ENCODE peak calls at places on chromosomes 7 and 10, in four cellular contexts. One of them, this sample, is unnamed.

GRCh38 chr10:20105931-20106330 is 289.7 kb downstream of the PLXDC2 start:
- DNase-seq in fibroblast of lung: peak; percentile 54
- DNase-seq in left ventricle myocardium inferior: no peak
- DNase-seq in A549: no peak
- DNase-seq in this sample: no peak

GRCh38 chr10:30705086-30705624 is 75.6 kb upstream of the LYZL2 start:
- DNase-seq in left ventricle myocardium inferior: no peak
- DNase-seq in fibroblast of lung: no peak
- DNase-seq in A549: no peak
- DNase-seq in this sample: no peak

GRCh38 chr7:142770720-142771352 is at the start of gene PRSS2:
- DNase-seq in left ventricle myocardium inferior: no peak
- DNase-seq in fibroblast of lung: no peak
- DNase-seq in A549: no peak
- DNase-seq in this sample: no peak

GRCh38 chr7:29146082-29146706 is at the start of gene CPVL:
- DNase-seq in fibroblast of lung: no peak
- DNase-seq in A549: no peak
- DNase-seq in left ventricle myocardium inferior: peak; percentile 70
- DNase-seq in this sample: no peak

GRCh38 chr10:113746188-113746950 is 5.1 kb upstream of the PLEKHS1 start:
- DNase-seq in left ventricle myocardium inferior: no peak
- DNase-seq in A549: peak; percentile 76
- DNase-seq in fibroblast of lung: no peak
- DNase-seq in this sample: no peak

GRCh38 chr7:43234073-43234472 is 121.6 kb downstream of the HECW1 start:
- DNase-seq in fibroblast of lung: no peak
- DNase-seq in A549: no peak
- DNase-seq in left ventricle myocardium inferior: no peak
- DNase-seq in this sample: no peak

GRCh38 chr7:117149692-117150091 is 173.2 kb downstream of the WNT2 start:
- DNase-seq in A549: no peak
- DNase-seq in fibroblast of lung: no peak
- DNase-seq in left ventricle myocardium inferior: no peak
- DNase-seq in this sample: no peak

GRCh38 chr7:26439502-26440252 is 148.0 kb downstream of the SNX10 start:
- DNase-seq in fibroblast of lung: no peak
- DNase-seq in left ventricle myocardium inferior: no peak
- DNase-seq in A549: no peak
- DNase-seq in this sample: no peak

GRCh38 chr7:101163281-101164070 is 1.9 kb downstream of the VGF start:
- DNase-seq in left ventricle myocardium inferior: no peak
- DNase-seq in A549: peak; percentile 67
- DNase-seq in fibroblast of lung: no peak
- DNase-seq in this sample: no peak

GRCh38 chr7:136174477-136174876 is 197.3 kb upstream of the MTPN start:
- DNase-seq in A549: no peak
- DNase-seq in fibroblast of lung: no peak
- DNase-seq in left ventricle myocardium inferior: no peak
- DNase-seq in this sample: no peak

GRCh38 chr7:48114589-48114988 is 25.5 kb downstream of the UPP1 start:
- DNase-seq in left ventricle myocardium inferior: no peak
- DNase-seq in fibroblast of lung: no peak
- DNase-seq in A549: no peak
- DNase-seq in this sample: no peak

GRCh38 chr10:22564060-22564459 is 150.3 kb downstream of the PIP4K2A start:
- DNase-seq in fibroblast of lung: no peak
- DNase-seq in A549: no peak
- DNase-seq in left ventricle myocardium inferior: no peak
- DNase-seq in this sample: no peak

GRCh38 chr10:78149193-78149592 is 115.5 kb downstream of the RPS24 start:
- DNase-seq in fibroblast of lung: peak; percentile 11
- DNase-seq in A549: peak; percentile 6
- DNase-seq in left ventricle myocardium inferior: no peak
- DNase-seq in this sample: no peak

GRCh38 chr7:98805956-98806838 is 63.6 kb downstream of the TMEM130 start:
- DNase-seq in A549: no peak
- DNase-seq in left ventricle myocardium inferior: no peak
- DNase-seq in fibroblast of lung: no peak
- DNase-seq in this sample: no peak

GRCh38 chr10:111281516-111281915 is 204.7 kb downstream of the ADRA2A start:
- DNase-seq in fibroblast of lung: no peak
- DNase-seq in left ventricle myocardium inferior: no peak
- DNase-seq in A549: peak; percentile 15
- DNase-seq in this sample: no peak
- TF ChIP-seq CTCF in fibroblast of lung: no peak
- TF ChIP-seq CTCF in left ventricle myocardium inferior: peak; percentile 46
- TF ChIP-seq CTCF in A549: peak; percentile 23
- TF ChIP-seq CTCF in this sample: peak; percentile 47

GRCh38 chr7:30162622-30163124 is 27.9 kb downstream of the MTURN start:
- DNase-seq in fibroblast of lung: peak; percentile 40
- DNase-seq in left ventricle myocardium inferior: no peak
- DNase-seq in A549: peak; percentile 15
- DNase-seq in this sample: no peak

GRCh38 chr7:30165590-30165989 is 30.8 kb downstream of the MTURN start:
- DNase-seq in left ventricle myocardium inferior: no peak
- DNase-seq in A549: no peak
- DNase-seq in fibroblast of lung: no peak
- DNase-seq in this sample: no peak

GRCh38 chr7:30162133-30162532 is 27.3 kb downstream of the MTURN start:
- DNase-seq in fibroblast of lung: no peak
- DNase-seq in A549: no peak
- DNase-seq in left ventricle myocardium inferior: no peak
- DNase-seq in this sample: no peak

GRCh38 chr7:30164567-30164966 is 29.8 kb downstream of the MTURN start:
- DNase-seq in A549: peak; percentile 55
- DNase-seq in fibroblast of lung: peak; percentile 77
- DNase-seq in left ventricle myocardium inferior: no peak
- DNase-seq in this sample: no peak

DNA sequence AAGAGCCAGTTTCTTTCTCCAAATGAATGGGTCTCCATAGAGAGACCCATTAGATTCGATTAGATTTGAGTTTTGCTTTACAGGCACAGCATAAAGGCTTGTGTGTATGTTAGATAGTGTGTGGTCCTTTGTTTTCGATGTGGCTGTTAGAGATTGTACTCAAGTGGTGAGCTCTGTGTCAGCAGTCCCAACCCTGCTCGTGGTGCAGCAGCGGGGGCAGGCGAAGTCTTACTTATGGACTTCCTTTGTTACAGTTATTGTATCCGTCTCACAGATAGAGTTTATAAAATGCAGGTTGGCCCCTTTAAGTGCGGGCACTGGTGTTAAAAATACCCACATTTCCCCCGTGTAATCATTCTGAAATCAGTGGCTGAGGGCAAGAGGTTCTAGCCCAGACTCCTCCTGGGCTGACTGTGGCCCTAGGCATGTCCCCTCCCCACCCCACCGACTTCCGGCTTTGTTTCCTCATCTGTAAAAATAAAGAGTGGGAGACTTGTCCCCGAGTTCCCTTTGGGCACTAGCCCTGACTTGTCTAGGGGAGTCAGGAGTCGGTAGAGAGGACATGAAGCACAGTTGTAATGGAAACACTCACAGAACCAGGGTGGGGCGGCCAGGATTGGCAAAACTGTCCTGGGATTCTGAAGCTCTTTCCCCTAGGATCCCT is 28.6 kb downstream of the MTURN start:
- DNase-seq in fibroblast of lung: no peak
- DNase-seq in A549: no peak
- DNase-seq in left ventricle myocardium inferior: no peak
- DNase-seq in this sample: no peak
- H3K4me3 ChIP-seq in fibroblast of lung: no peak overlapping the region
- H3K4me3 ChIP-seq in A549: no peak overlapping the region
- H3K4me3 ChIP-seq in left ventricle myocardium inferior: no peak overlapping the region
- H3K4me3 ChIP-seq in this sample: no peak overlapping the region

GRCh38 chr7:131302876-131303707 is 24.6 kb upstream of the MKLN1 start:
- DNase-seq in A549: peak; percentile 68
- DNase-seq in fibroblast of lung: peak; percentile 29
- DNase-seq in left ventricle myocardium inferior: peak; percentile 23
- DNase-seq in this sample: peak; percentile 37
- TF ChIP-seq CTCF in A549: peak; percentile 62
- TF ChIP-seq CTCF in fibroblast of lung: peak; percentile 40
- TF ChIP-seq CTCF in left ventricle myocardium inferior: peak; percentile 72
- TF ChIP-seq CTCF in this sample: peak; percentile 64

GRCh38 chr10:114821915-114822770 is 563 bp downstream of the FHIP2A start:
- DNase-seq in left ventricle myocardium inferior: peak; percentile 18
- DNase-seq in A549: peak; percentile 46
- DNase-seq in fibroblast of lung: peak; percentile 37
- DNase-seq in this sample: no peak

GRCh38 chr10:114825513-114826253 is 4.1 kb downstream of the FHIP2A start:
- DNase-seq in A549: peak; percentile 19
- DNase-seq in left ventricle myocardium inferior: no peak
- DNase-seq in fibroblast of lung: peak; percentile 65
- DNase-seq in this sample: no peak

GRCh38 chr10:114822771-114823463 is 1.3 kb downstream of the FHIP2A start:
- DNase-seq in left ventricle myocardium inferior: no peak
- DNase-seq in A549: peak; percentile 36
- DNase-seq in fibroblast of lung: peak; percentile 87
- DNase-seq in this sample: peak; percentile 73

GRCh38 chr10:114821293-114821914 is at the start of gene FHIP2A:
- DNase-seq in left ventricle myocardium inferior: peak; percentile 82
- DNase-seq in fibroblast of lung: peak; percentile 71
- DNase-seq in A549: peak; percentile 75
- DNase-seq in this sample: no peak

DNA sequence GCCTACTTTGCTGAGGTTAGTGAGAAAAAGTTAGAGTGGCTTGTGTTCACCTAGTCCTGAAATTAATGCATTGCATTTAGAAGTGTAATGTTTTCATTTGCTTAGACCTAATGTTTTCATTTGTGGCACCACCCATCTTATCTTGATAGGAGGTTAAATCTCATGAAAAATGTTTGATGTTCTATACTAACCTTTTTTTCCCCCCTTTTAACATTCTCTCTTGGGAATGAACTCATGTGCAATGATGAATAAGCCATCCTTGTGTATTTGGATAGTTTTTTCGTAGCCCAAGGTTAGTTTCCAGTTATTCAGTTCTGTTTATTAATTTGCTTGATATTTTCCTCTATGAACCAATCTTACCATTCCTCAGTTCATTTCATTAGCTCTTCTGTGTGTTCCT is 2.8 kb downstream of the FHIP2A start:
- DNase-seq in fibroblast of lung: no peak
- DNase-seq in A549: no peak
- DNase-seq in left ventricle myocardium inferior: no peak
- DNase-seq in this sample: no peak
- H3K4me3 ChIP-seq in fibroblast of lung: peak overlapping the region; percentile 26
- H3K4me3 ChIP-seq in A549: no peak overlapping the region
- H3K4me3 ChIP-seq in left ventricle myocardium inferior: peak overlapping the region; percentile 85
- H3K4me3 ChIP-seq in this sample: peak overlapping the region; percentile 90

DNA sequence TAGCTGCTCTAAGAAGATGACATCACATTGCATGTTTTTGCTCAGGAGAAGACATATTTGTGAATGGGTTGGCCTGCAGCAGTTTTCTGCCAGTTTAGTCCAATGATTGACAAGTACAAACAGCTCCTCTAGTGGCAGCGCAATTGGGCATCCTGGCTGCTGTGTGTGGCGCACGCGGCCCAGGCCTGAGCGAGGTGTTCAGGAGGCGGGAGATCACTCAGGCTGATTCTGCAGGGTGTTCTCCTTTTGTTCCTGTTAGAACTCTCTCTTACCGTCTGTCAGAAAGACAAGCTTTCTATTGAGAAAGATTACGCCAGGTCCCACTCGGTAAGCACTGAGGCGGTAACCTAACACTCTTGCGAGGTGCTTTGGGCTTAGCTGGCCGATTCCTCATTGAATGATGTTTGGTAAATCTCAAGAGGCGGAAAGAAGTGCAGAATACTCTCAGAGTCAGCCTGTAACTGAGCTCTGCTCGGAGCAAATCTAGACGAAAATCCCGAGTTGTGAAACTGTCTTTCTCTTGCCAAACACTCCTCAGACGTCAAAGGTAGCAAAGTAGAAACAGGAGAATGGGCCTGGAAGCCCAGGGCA is 219.2 kb upstream of the BMPER start:
- DNase-seq in left ventricle myocardium inferior: no peak
- DNase-seq in A549: peak; percentile 4
- DNase-seq in fibroblast of lung: no peak
- DNase-seq in this sample: no peak
- TF ChIP-seq CTCF in left ventricle myocardium inferior: no peak
- TF ChIP-seq CTCF in A549: no peak
- TF ChIP-seq CTCF in fibroblast of lung: no peak
- TF ChIP-seq CTCF in this sample: no peak

GRCh38 chr10:98414578-98414931 is 427 bp downstream of the PYROXD2 start:
- DNase-seq in fibroblast of lung: no peak
- DNase-seq in left ventricle myocardium inferior: no peak
- DNase-seq in A549: no peak
- DNase-seq in this sample: no peak
- H3K4me3 ChIP-seq in fibroblast of lung: peak overlapping the region; percentile 87
- H3K4me3 ChIP-seq in left ventricle myocardium inferior: peak overlapping the region; percentile 75
- H3K4me3 ChIP-seq in A549: peak overlapping the region; percentile 50
- H3K4me3 ChIP-seq in this sample: peak overlapping the region; percentile 61

GRCh38 chr10:97101166-97101940 is 84.4 kb downstream of the SLIT1 start:
- DNase-seq in fibroblast of lung: no peak
- DNase-seq in left ventricle myocardium inferior: no peak
- DNase-seq in A549: no peak
- DNase-seq in this sample: no peak
- TF ChIP-seq CTCF in fibroblast of lung: no peak
- TF ChIP-seq CTCF in left ventricle myocardium inferior: peak; percentile 20
- TF ChIP-seq CTCF in A549: no peak
- TF ChIP-seq CTCF in this sample: no peak

DNA sequence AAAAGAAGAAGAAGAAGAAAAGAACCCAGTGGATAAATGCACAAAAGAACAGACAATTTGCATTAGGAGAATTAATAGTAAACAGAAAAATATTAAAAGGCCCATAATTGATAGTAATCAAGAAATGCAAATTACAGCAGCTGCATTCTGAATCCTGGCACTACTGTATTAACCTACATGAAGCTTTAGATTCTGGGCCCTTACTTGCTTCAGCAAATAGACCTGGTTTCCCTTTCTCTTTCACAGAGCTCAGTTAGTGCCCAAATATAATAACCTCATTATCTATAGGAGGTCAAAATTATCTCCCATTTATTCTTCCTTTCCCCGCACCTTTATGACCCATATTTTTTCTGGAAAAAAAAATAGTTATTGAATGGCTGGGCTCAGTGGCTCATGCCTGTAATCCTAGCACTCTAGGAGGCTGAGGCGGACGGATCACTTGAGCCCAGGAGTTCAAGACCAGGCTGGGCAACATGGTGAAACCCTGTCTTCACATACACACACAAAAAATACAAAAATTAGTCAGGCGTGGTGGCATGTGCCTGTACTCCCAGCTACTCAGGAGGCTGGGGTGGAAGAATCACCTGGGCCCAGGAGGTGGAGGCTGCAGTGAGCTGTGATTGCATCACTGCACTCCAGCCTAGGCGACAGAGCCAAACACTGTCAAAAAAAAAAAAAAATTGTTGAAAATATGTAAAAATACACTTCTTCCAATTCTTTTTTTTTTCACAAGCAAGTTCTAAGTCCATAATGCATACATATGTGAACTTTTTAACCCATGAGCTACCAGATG is 36.0 kb upstream of the PIK3AP1 start:
- DNase-seq in left ventricle myocardium inferior: no peak
- DNase-seq in fibroblast of lung: no peak
- DNase-seq in A549: no peak
- DNase-seq in this sample: no peak
- H3K4me3 ChIP-seq in left ventricle myocardium inferior: no peak overlapping the region
- H3K4me3 ChIP-seq in fibroblast of lung: no peak overlapping the region
- H3K4me3 ChIP-seq in A549: no peak overlapping the region
- H3K4me3 ChIP-seq in this sample: no peak overlapping the region

This sample was measured in LNCaP clone FGC.